ENCODE peak calls at places on chromosomes 13 and 19, in seven cellular contexts. E is lower leg skin, C is HFFc6, Y is thoracic aorta, K is GM10248, D is IMR-90, B is OCI-LY7. J is an unnamed sample.

GRCh38 chr19:12641456-12641855 is 25.1 kb downstream of the MAN2B1 start:
- DNase-seq in E (no peak), C (no peak), Y (no peak), K (no peak), D (no peak), B (no peak), J (no peak)

GRCh38 chr19:15584541-15585115 is 30.4 kb upstream of the CYP4F8 start:
- DNase-seq in E (peak), C (peak), Y (peak), K (peak), D (peak), B (peak), J (no peak)

GRCh38 chr13:59356607-59357006 is 807.1 kb downstream of the DIAPH3 start:
- DNase-seq in E (no peak), C (no peak), Y (no peak), K (no peak), D (peak), B (no peak), J (peak)

GRCh38 chr13:34762312-34762711 is 179.8 kb upstream of the NBEA start:
- DNase-seq in E (no peak), C (no peak), Y (no peak), K (no peak), D (no peak), B (no peak), J (no peak)

GRCh38 chr13:113654175-113654560 is 3.8 kb downstream of the ATP4B start:
- DNase-seq in E (no peak), C (no peak), Y (no peak), K (no peak), D (no peak), B (no peak), J (no peak)

GRCh38 chr13:25210842-25211241 is 38.8 kb upstream of the AMER2 start:
- DNase-seq in E (no peak), C (no peak), Y (no peak), K (no peak), D (no peak), B (no peak), J (no peak)

GRCh38 chr13:114132419-114133121 is at the start of gene RASA3:
- DNase-seq in E (no peak), C (peak), Y (no peak), K (peak), D (peak), B (peak), J (peak)

GRCh38 chr19:5600797-5601196 is 21.8 kb downstream of the SAFB2 start:
- DNase-seq in E (no peak), C (no peak), Y (no peak), K (no peak), D (no peak), B (no peak), J (no peak)

GRCh38 chr19:374183-374885 is 29.7 kb upstream of the MIER2 start:
- DNase-seq in E (no peak), C (no peak), Y (no peak), K (no peak), D (no peak), B (no peak), J (no peak)

GRCh38 chr19:50050406-50051223 is 24.8 kb downstream of the ZNF473 start:
- DNase-seq in E (peak), C (no peak), Y (peak), K (peak), D (peak), B (peak), J (peak)
- TF ChIP-seq CTCF in E (no peak), C (no peak), Y (no peak), K (no peak), D (no peak), B (no peak), J (no peak)

GRCh38 chr13:80475718-80476117 is 134.8 kb upstream of the SPRY2 start:
- DNase-seq in E (no peak), C (no peak), Y (no peak), K (no peak), D (no peak), B (no peak), J (no peak)
- TF ChIP-seq CTCF in E (no peak), C (no peak), Y (no peak), K (no peak), D (no peak), B (no peak), J (no peak)

GRCh38 chr19:46009530-46010510 is 13.0 kb downstream of the PGLYRP1 start:
- DNase-seq in E (no peak), C (peak), Y (no peak), K (peak), D (peak), B (peak), J (peak)
- TF ChIP-seq CTCF in E (no peak), C (peak), Y (peak), K (peak), D (peak), B (peak), J (peak)

DNA sequence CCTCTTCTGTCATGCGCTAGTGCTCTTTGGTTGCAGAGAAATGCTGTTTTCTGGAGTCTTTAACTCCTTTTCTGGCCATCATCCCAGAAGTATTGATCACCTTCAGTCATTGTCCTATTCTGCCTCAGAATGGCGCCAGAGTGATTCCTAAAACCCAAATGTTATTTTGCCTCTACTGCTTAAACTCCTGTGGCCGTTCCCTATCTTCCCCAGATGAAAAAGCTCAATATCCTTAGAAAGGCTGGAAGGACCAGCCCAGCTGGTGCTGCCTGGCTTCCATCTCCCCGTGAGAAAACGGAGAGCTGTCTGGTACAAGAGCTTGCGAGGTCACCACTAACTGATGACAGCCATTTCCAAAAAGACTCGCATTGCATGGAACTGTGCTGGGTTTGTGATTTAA is 179.1 kb downstream of the RBM26 start:
- DNase-seq in E (no peak), C (no peak), Y (no peak), K (no peak), D (no peak), B (no peak), J (no peak)
- TF ChIP-seq CTCF in E (no peak), C (no peak), Y (no peak), K (no peak), D (no peak), B (no peak), J (no peak)

DNA sequence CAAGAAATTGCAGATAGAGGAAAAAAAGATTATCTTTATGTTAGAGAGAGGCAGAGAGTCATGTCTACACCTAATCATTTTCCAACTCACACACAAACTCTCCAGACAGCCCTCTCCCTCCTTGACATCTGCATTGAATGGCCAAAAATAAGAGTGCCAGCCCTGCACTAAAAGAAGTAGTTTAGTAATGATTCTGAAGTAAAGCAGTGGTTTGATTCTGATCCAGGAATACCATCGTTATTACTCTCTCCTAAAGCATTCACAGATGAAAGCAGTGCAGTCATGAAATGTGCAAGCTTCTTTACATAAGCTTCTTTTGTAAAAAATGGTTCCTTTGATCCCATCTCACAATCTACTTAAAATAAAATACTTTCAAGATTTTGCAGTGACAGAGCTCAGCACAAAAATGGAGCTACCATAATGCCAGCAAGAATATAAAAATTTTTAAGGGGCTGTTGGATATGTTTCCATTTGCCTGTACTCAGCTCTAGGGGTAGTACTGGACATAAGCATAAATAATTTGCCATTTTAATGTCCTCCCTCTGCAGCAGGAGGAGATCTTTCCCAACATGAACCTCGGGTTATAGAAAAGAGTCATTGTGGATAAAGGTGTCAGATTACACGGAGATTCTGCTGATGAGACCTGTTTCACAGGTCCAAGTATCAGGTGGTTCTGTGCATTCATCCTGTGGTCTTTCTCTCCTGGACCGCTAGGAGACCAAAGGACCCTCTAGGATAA is 406.3 kb downstream of the DCT start:
- DNase-seq in E (no peak), C (peak), Y (no peak), K (no peak), D (peak), B (no peak), J (no peak)
- TF ChIP-seq CTCF in E (no peak), C (no peak), Y (no peak), K (no peak), D (no peak), B (no peak), J (no peak)

DNA sequence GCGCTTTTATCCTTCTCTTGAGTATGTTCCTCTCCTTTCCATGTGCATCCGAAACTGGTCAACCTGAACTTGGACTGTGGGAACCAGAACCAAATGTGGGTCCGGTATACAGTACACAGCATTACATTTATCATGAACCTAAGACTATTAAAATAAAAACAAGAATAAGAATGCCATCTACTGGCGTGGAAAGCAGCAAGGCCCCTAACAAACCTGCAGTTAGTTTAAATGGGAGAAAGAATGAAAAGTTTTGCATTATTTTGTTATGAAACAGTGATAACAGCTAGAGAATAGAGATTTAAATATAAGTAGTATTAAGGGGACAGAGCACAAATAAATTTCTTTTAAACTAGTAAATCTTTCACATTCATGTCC is 159.5 kb downstream of the RBM26 start:
- DNase-seq in E (no peak), C (no peak), Y (no peak), K (no peak), D (no peak), B (peak), J (no peak)
- TF ChIP-seq CTCF in E (no peak), C (no peak), Y (no peak), K (peak), D (no peak), B (peak), J (no peak)

GRCh38 chr19:31249217-31249616 is 100.0 kb downstream of the TSHZ3 start:
- DNase-seq in E (no peak), C (no peak), Y (no peak), K (no peak), D (no peak), B (no peak), J (no peak)
- TF ChIP-seq CTCF in E (no peak), C (peak), Y (no peak), K (no peak), D (no peak), B (no peak), J (no peak)

DNA sequence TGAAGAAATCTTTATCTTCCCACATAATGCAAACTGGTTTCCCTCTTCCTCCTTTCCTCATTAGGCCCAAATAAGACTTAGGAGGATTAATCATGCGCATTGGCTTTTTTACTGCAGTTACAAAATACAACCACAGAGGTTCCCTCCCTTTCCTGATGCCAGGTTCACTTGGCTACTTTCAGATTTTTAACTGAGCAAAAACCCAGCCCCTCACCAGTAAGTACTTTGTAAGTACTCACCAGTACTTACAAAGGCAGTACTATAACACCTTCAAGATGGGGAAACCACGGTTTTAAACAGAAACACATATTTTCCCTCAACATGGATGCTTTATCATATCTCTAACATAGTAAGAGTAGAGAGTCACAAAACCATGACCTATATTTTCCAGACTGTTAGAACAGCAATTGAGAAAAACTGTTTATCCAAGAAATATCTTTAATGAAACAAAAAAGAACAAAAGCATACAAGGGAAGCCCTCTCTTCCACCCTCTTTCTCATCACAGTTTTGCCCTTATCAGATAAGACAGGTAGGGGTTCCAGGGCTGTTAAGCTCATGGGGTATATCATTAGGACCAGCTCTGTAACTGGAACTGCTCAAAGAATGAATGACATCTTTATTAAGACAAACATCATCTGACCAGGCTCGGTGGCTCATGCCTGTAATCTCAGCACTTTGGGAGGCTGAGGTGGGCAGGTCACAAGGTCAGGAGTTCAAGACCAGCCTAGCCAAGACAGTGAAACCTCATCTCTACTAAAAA is 12.7 kb downstream of the FOXO1 start:
- DNase-seq in E (no peak), C (no peak), Y (no peak), K (no peak), D (no peak), B (peak), J (no peak)
- TF ChIP-seq CTCF in E (no peak), C (no peak), Y (no peak), K (no peak), D (no peak), B (no peak), J (no peak)